ENCODE peak calls at places on chromosome 2, in nine cellular contexts. W, R, Q, X, D, T, F, I and J are unnamed samples.

GRCh38 chr2:181887056-181887455 is 4.5 kb upstream of the ITPRID2 start:
- DNase-seq in D (no peak), T (no peak), W (no peak), I (no peak), R (no peak), X (no peak), F (no peak), Q (no peak), J (no peak)

GRCh38 chr2:110886806-110887573 is 154.6 kb downstream of the ACOXL start:
- DNase-seq in X (no peak), Q (no peak), F (no peak), D (no peak), W (no peak), R (no peak), I (no peak), T (no peak), J (no peak)

GRCh38 chr2:188326669-188327301 is 35.1 kb downstream of the GULP1 start:
- DNase-seq in F (peak), Q (no peak), W (peak), I (no peak), D (no peak), R (no peak), X (no peak), T (no peak), J (no peak)

GRCh38 chr2:181130686-181131085 is 150.3 kb downstream of the UBE2E3 start:
- DNase-seq in W (peak), Q (no peak), R (no peak), F (peak), I (no peak), D (no peak), T (no peak), X (no peak), J (no peak)

GRCh38 chr2:103823847-103824246 is 1030.1 kb upstream of the POU3F3 start:
- DNase-seq in Q (no peak), D (no peak), X (no peak), F (no peak), R (no peak), T (no peak), I (no peak), W (no peak), J (no peak)

GRCh38 chr2:101912545-101912944 is 79.2 kb upstream of the IL1R2 start:
- DNase-seq in W (no peak), I (peak), X (no peak), Q (peak), T (no peak), D (no peak), F (no peak), R (no peak), J (no peak)

GRCh38 chr2:234960091-234961088 is 8.6 kb downstream of the SH3BP4 start:
- DNase-seq in I (no peak), W (peak), Q (no peak), X (peak), D (peak), R (no peak), T (no peak), F (no peak), J (no peak)

GRCh38 chr2:167052825-167053224 is 164.5 kb downstream of the XIRP2 start:
- DNase-seq in D (no peak), Q (no peak), F (peak), T (no peak), I (no peak), R (no peak), X (no peak), W (peak), J (no peak)

GRCh38 chr2:214808961-214809750 is at the start of gene BARD1:
- DNase-seq in I (no peak), R (no peak), D (peak), T (peak), X (peak), F (peak), Q (peak), W (peak), J (peak)

GRCh38 chr2:42186945-42187632 is 17.9 kb downstream of the EML4 start:
- DNase-seq in T (no peak), Q (no peak), D (no peak), R (no peak), I (no peak), X (no peak), F (no peak), W (no peak), J (no peak)

GRCh38 chr2:237440819-237441281 is 26.9 kb upstream of the COL6A3 start:
- DNase-seq in Q (no peak), T (no peak), D (no peak), I (no peak), X (no peak), R (no peak), W (peak), F (no peak), J (no peak)

GRCh38 chr2:21317131-21317530 is 193.4 kb downstream of the TDRD15 start:
- DNase-seq in T (peak), D (peak), I (no peak), Q (peak), W (peak), X (no peak), R (no peak), F (peak), J (peak)

GRCh38 chr2:69291004-69291650 is 95.9 kb downstream of the GFPT1 start:
- DNase-seq in F (peak), X (no peak), Q (peak), T (no peak), I (no peak), D (no peak), R (no peak), W (peak), J (no peak)

GRCh38 chr2:11698009-11698922 is 28.3 kb upstream of the NTSR2 start:
- DNase-seq in I (no peak), F (peak), D (no peak), T (no peak), W (peak), Q (peak), X (peak), R (no peak), J (no peak)

GRCh38 chr2:226489765-226490164 is 309.9 kb downstream of the IRS1 start:
- DNase-seq in D (no peak), I (peak), F (peak), X (no peak), R (no peak), T (no peak), Q (no peak), W (peak), J (no peak)

GRCh38 chr2:223093436-223093839 is 41.4 kb downstream of the KCNE4 start:
- DNase-seq in F (peak), Q (peak), D (peak), W (no peak), I (no peak), T (peak), X (no peak), R (no peak), J (no peak)

GRCh38 chr2:237700583-237701032 is 73.2 kb downstream of the LRRFIP1 start:
- DNase-seq in T (peak), D (peak), I (peak), W (peak), Q (no peak), F (peak), X (peak), R (no peak), J (no peak)

GRCh38 chr2:70418514-70418913 is 116.6 kb upstream of the FAM136A start:
- DNase-seq in D (no peak), R (no peak), W (no peak), I (no peak), Q (no peak), F (no peak), X (no peak), T (no peak), J (no peak)

GRCh38 chr2:203774760-203775159 is 68.3 kb downstream of the CD28 start:
- DNase-seq in F (no peak), D (no peak), T (no peak), Q (no peak), R (no peak), I (no peak), W (no peak), X (no peak), J (no peak)

GRCh38 chr2:216752855-216753505 is 57.6 kb upstream of the IGFBP5 start:
- DNase-seq in X (no peak), F (no peak), Q (no peak), I (no peak), W (no peak), D (no peak), R (no peak), T (no peak), J (no peak)

GRCh38 chr2:10191554-10191953 is 69.0 kb downstream of the RRM2 start:
- DNase-seq in X (no peak), F (no peak), T (no peak), I (no peak), Q (no peak), D (no peak), R (no peak), W (no peak), J (no peak)

GRCh38 chr2:108288534-108289106 is at the start of gene SULT1C2:
- DNase-seq in Q (no peak), R (no peak), I (no peak), F (no peak), T (peak), X (no peak), D (no peak), W (peak), J (no peak)

GRCh38 chr2:54084600-54084999 is 30.8 kb upstream of the ACYP2 start:
- DNase-seq in W (peak), F (peak), D (no peak), I (no peak), X (no peak), Q (no peak), R (no peak), T (no peak), J (no peak)
- TF ChIP-seq CTCF in W (peak), F (peak), D (peak), I (no peak), X (no peak), Q (no peak), R (peak), T (no peak), J (peak)

GRCh38 chr2:77954931-77955330 is 432.8 kb upstream of the LRRTM4 start:
- DNase-seq in I (no peak), T (no peak), X (no peak), D (no peak), R (no peak), F (no peak), W (no peak), Q (no peak), J (no peak)
- TF ChIP-seq CTCF in I (no peak), T (no peak), X (no peak), D (no peak), R (peak), F (no peak), W (peak), Q (no peak), J (peak)

GRCh38 chr2:150567771-150568278 is 80.4 kb upstream of the RND3 start:
- DNase-seq in W (peak), Q (no peak), D (no peak), T (no peak), X (no peak), R (no peak), I (no peak), F (peak), J (no peak)
- TF ChIP-seq CTCF in W (no peak), Q (no peak), D (no peak), T (no peak), X (no peak), R (no peak), I (no peak), F (no peak), J (no peak)

DNA sequence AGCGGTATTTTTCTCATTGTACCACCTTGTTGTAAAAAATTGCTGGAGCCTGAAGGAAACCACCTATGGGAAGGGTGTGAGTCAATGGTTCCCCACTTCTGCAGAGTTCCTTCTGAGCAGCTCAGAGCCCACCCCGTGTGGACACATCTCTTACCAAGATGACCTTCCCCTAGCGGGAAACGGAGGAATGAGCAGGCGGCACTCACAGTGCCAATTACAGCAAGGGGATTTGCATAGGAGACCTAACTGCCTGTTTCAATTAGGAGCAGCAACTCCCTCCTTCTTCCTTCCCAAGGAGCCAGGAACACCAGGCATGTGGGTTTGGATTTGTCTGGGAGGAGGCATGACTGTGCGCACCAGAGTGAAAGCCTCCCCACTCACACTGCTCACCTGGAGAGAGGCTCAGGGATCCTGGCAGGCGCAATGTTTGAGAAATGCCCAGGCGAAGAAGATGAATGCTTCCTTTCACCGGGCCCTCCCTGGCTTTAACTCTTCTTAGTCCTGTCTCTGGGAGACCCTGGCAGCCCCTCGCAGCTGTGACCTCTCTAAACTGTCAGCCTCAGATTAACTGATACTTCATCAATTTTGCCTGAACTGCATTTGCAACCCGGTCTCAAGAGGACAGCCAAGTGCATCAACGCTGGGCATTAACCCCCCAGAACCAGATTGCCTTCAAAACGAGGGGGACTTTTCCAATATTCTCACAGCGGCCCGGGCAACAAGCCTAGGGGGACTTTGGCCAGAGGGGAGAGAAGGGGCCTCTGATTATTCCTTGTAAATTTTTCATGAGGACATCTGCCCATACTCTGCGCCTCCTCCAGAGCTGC is 94.0 kb downstream of the CMPK2 start:
- DNase-seq in I (no peak), D (no peak), T (no peak), R (no peak), X (no peak), Q (no peak), W (no peak), F (no peak), J (peak)
- TF ChIP-seq CTCF in I (peak), D (no peak), T (no peak), R (no peak), X (no peak), Q (no peak), W (no peak), F (no peak), J (no peak)

GRCh38 chr2:176115883-176116813 is at the start of gene HOXD10:
- DNase-seq in X (no peak), D (no peak), Q (no peak), W (no peak), T (no peak), I (no peak), F (peak), R (no peak), J (no peak)
- TF ChIP-seq CTCF in X (no peak), D (peak), Q (peak), W (no peak), T (no peak), I (no peak), F (no peak), R (no peak), J (peak)

GRCh38 chr2:176110975-176111663 is 4.0 kb downstream of the HOXD11 start:
- DNase-seq in T (no peak), F (peak), Q (peak), D (no peak), X (no peak), R (no peak), I (no peak), W (peak), J (peak)
- TF ChIP-seq CTCF in T (peak), F (peak), Q (peak), D (peak), X (peak), R (peak), I (peak), W (peak), J (peak)

GRCh38 chr2:157760949-157761348 is 115.2 kb downstream of the ACVR1 start:
- DNase-seq in D (no peak), F (no peak), W (no peak), Q (no peak), X (no peak), I (no peak), T (no peak), R (no peak), J (no peak)
- TF ChIP-seq CTCF in D (no peak), F (no peak), W (no peak), Q (no peak), X (no peak), I (no peak), T (no peak), R (no peak), J (no peak)

GRCh38 chr2:202104286-202104870 is 31.3 kb downstream of the KIAA2012 start:
- DNase-seq in R (peak), W (peak), Q (no peak), X (peak), T (no peak), F (peak), D (no peak), I (peak), J (peak)
- TF ChIP-seq CTCF in R (peak), W (peak), Q (no peak), X (peak), T (peak), F (peak), D (no peak), I (peak), J (peak)

GRCh38 chr2:161246301-161246700 is 61.9 kb upstream of the PSMD14 start:
- DNase-seq in R (no peak), D (no peak), W (no peak), Q (no peak), T (no peak), F (no peak), X (no peak), I (no peak), J (no peak)

GRCh38 chr2:161243873-161244272 is 64.4 kb upstream of the PSMD14 start:
- DNase-seq in F (no peak), X (no peak), Q (no peak), R (no peak), W (no peak), T (no peak), D (no peak), I (peak), J (no peak)

GRCh38 chr2:161245671-161246070 is 62.6 kb upstream of the PSMD14 start:
- DNase-seq in R (no peak), X (no peak), F (no peak), I (no peak), W (no peak), D (no peak), T (no peak), Q (no peak), J (no peak)

GRCh38 chr2:161243312-161243711 is 64.9 kb upstream of the PSMD14 start:
- DNase-seq in T (no peak), R (no peak), I (peak), Q (no peak), F (no peak), X (no peak), W (no peak), D (no peak), J (no peak)

GRCh38 chr2:161245237-161245505 is 63.1 kb upstream of the PSMD14 start:
- DNase-seq in R (no peak), X (no peak), D (no peak), Q (no peak), W (no peak), F (no peak), I (no peak), T (no peak), J (no peak)
- TF ChIP-seq CTCF in R (no peak), X (no peak), D (no peak), Q (no peak), W (no peak), F (no peak), I (no peak), T (no peak), J (no peak)